ENCODE peak calls at places on chromosomes 5 and 9, in four cellular contexts. One of them, this sample, is unnamed.

GRCh38 chr5:157518963-157519362 is 56.6 kb downstream of the ADAM19 start:
- DNase-seq in sigmoid colon: no peak
- DNase-seq in ovary: no peak
- DNase-seq in HepG2: no peak
- DNase-seq in this sample: no peak

GRCh38 chr5:29252390-29252789 is 1941.1 kb upstream of the CDH6 start:
- DNase-seq in sigmoid colon: no peak
- DNase-seq in ovary: no peak
- DNase-seq in HepG2: peak; percentile 1
- DNase-seq in this sample: no peak

GRCh38 chr5:120683580-120683979 is 219.5 kb downstream of the PRR16 start:
- DNase-seq in sigmoid colon: no peak
- DNase-seq in ovary: no peak
- DNase-seq in HepG2: no peak
- DNase-seq in this sample: no peak

GRCh38 chr9:18493361-18494015 is 19.5 kb downstream of the ADAMTSL1 start:
- DNase-seq in sigmoid colon: no peak
- DNase-seq in ovary: no peak
- DNase-seq in HepG2: no peak
- DNase-seq in this sample: no peak

GRCh38 chr5:118968925-118969375 is 19.4 kb downstream of the DTWD2 start:
- DNase-seq in sigmoid colon: no peak
- DNase-seq in ovary: no peak
- DNase-seq in HepG2: peak; percentile 37
- DNase-seq in this sample: no peak

GRCh38 chr9:5551771-5552170 is 41.4 kb downstream of the PDCD1LG2 start:
- DNase-seq in sigmoid colon: no peak
- DNase-seq in ovary: no peak
- DNase-seq in HepG2: no peak
- DNase-seq in this sample: no peak

GRCh38 chr5:68348447-68349222 is 133.1 kb downstream of the PIK3R1 start:
- DNase-seq in sigmoid colon: no peak
- DNase-seq in ovary: no peak
- DNase-seq in HepG2: no peak
- DNase-seq in this sample: no peak

GRCh38 chr5:64074533-64074932 is 91.1 kb upstream of the RNF180 start:
- DNase-seq in sigmoid colon: no peak
- DNase-seq in ovary: no peak
- DNase-seq in HepG2: peak; percentile 21
- DNase-seq in this sample: no peak

GRCh38 chr5:115579216-115579615 is 23.1 kb downstream of the TICAM2 start:
- DNase-seq in sigmoid colon: no peak
- DNase-seq in ovary: no peak
- DNase-seq in HepG2: no peak
- DNase-seq in this sample: no peak

GRCh38 chr5:50969207-50970145 is 303.0 kb downstream of the PARP8 start:
- DNase-seq in sigmoid colon: peak; percentile 68
- DNase-seq in ovary: no peak
- DNase-seq in HepG2: no peak
- DNase-seq in this sample: no peak

GRCh38 chr9:130891699-130892502 is 4.7 kb downstream of the QRFP start:
- DNase-seq in sigmoid colon: no peak
- DNase-seq in ovary: no peak
- DNase-seq in HepG2: no peak
- DNase-seq in this sample: no peak

GRCh38 chr9:18623201-18623600 is 149.2 kb downstream of the ADAMTSL1 start:
- DNase-seq in sigmoid colon: no peak
- DNase-seq in ovary: no peak
- DNase-seq in HepG2: no peak
- DNase-seq in this sample: no peak

GRCh38 chr9:28464817-28465216 is 891.5 kb upstream of the C9orf72 start:
- DNase-seq in sigmoid colon: no peak
- DNase-seq in ovary: no peak
- DNase-seq in HepG2: no peak
- DNase-seq in this sample: no peak

GRCh38 chr9:83267741-83268140 is 204.8 kb upstream of the RASEF start:
- DNase-seq in sigmoid colon: no peak
- DNase-seq in ovary: no peak
- DNase-seq in HepG2: no peak
- DNase-seq in this sample: no peak

GRCh38 chr5:157855404-157855994 is 3.4 kb downstream of the CLINT1 start:
- DNase-seq in sigmoid colon: peak; percentile 67
- DNase-seq in ovary: peak; percentile 31
- DNase-seq in HepG2: peak; percentile 59
- DNase-seq in this sample: peak; percentile 63

GRCh38 chr9:120931278-120932085 is 4.9 kb upstream of the TRAF1 start:
- DNase-seq in sigmoid colon: no peak
- DNase-seq in ovary: peak; percentile 67
- DNase-seq in HepG2: no peak
- DNase-seq in this sample: no peak

GRCh38 chr5:59661939-59662615 is 231.4 kb downstream of the PDE4D start:
- DNase-seq in sigmoid colon: no peak
- DNase-seq in ovary: no peak
- DNase-seq in HepG2: peak; percentile 57
- DNase-seq in this sample: no peak

GRCh38 chr5:68354315-68354714 is 138.8 kb downstream of the PIK3R1 start:
- DNase-seq in sigmoid colon: no peak
- DNase-seq in ovary: no peak
- DNase-seq in HepG2: no peak
- DNase-seq in this sample: no peak

GRCh38 chr5:109944461-109944860 is 254.7 kb downstream of the MAN2A1 start:
- DNase-seq in sigmoid colon: no peak
- DNase-seq in ovary: no peak
- DNase-seq in HepG2: no peak
- DNase-seq in this sample: no peak

GRCh38 chr5:98173334-98173733 is 600.1 kb upstream of the RGMB start:
- DNase-seq in sigmoid colon: no peak
- DNase-seq in ovary: no peak
- DNase-seq in HepG2: no peak
- DNase-seq in this sample: no peak

GRCh38 chr9:89781838-89782237 is 177.0 kb downstream of the GADD45G start:
- DNase-seq in sigmoid colon: no peak
- DNase-seq in ovary: no peak
- DNase-seq in HepG2: no peak
- DNase-seq in this sample: no peak

GRCh38 chr5:179792612-179793469 is 945 bp upstream of the LTC4S start:
- DNase-seq in sigmoid colon: peak; percentile 71
- DNase-seq in ovary: peak; percentile 42
- DNase-seq in HepG2: no peak
- DNase-seq in this sample: no peak
- H3K36me3 ChIP-seq in sigmoid colon: peaks cover 8% of the 10 kb centered on the region
- H3K36me3 ChIP-seq in ovary: no peaks in the 10 kb centered on the region
- H3K36me3 ChIP-seq in HepG2: peaks cover under 1% of the 10 kb centered on the region
- H3K36me3 ChIP-seq in this sample: peaks cover 2% of the 10 kb centered on the region

DNA sequence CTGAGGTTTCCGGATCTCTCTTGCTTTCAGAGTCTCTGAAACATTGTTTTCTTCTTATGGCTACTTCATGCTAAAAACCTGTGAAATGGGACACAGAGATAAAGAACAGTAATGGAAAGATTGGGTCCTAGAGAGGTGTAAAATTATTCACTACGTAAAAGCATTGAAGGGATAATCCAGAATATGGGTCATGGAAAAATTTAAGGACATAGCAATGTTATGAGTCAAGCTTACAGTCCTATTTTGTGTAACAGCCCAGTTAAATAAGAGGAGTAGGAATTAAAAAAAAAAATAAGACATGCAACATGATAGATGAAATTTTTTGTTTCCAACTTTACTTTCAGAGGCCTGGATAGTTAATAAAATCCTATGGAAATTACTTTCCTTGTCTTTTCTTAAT is 61.9 kb upstream of the ELL2 start:
- DNase-seq in sigmoid colon: no peak
- DNase-seq in ovary: no peak
- DNase-seq in HepG2: no peak
- DNase-seq in this sample: no peak
- TF ChIP-seq EP300 in sigmoid colon: no peak
- TF ChIP-seq EP300 in ovary: no peak
- TF ChIP-seq EP300 in HepG2: no peak
- TF ChIP-seq EP300 in this sample: no peak

GRCh38 chr5:77928776-77929175 is 152.6 kb upstream of the TBCA start:
- DNase-seq in sigmoid colon: no peak
- DNase-seq in ovary: no peak
- DNase-seq in HepG2: no peak
- DNase-seq in this sample: no peak
- TF ChIP-seq POLR2A in sigmoid colon: no peak
- TF ChIP-seq POLR2A in ovary: no peak
- TF ChIP-seq POLR2A in HepG2: no peak
- TF ChIP-seq POLR2A in this sample: no peak

GRCh38 chr5:150523472-150524350 is 15.8 kb downstream of the NDST1 start:
- DNase-seq in sigmoid colon: no peak
- DNase-seq in ovary: no peak
- DNase-seq in HepG2: peak; percentile 73
- DNase-seq in this sample: peak; percentile 45
- H3K36me3 ChIP-seq in sigmoid colon: peaks cover 29% of the 10 kb centered on the region
- H3K36me3 ChIP-seq in ovary: no peaks in the 10 kb centered on the region
- H3K36me3 ChIP-seq in HepG2: peaks cover 57% of the 10 kb centered on the region
- H3K36me3 ChIP-seq in this sample: no peaks in the 10 kb centered on the region

GRCh38 chr5:172854451-172854871 is 20.4 kb downstream of the ERGIC1 start:
- DNase-seq in sigmoid colon: peak; percentile 88
- DNase-seq in ovary: peak; percentile 59
- DNase-seq in HepG2: no peak
- DNase-seq in this sample: peak; percentile 75
- TF ChIP-seq EP300 in sigmoid colon: no peak
- TF ChIP-seq EP300 in ovary: no peak
- TF ChIP-seq EP300 in HepG2: no peak
- TF ChIP-seq EP300 in this sample: no peak

GRCh38 chr9:70411141-70411929 is 3.1 kb downstream of the KLF9 start:
- DNase-seq in sigmoid colon: peak; percentile 90
- DNase-seq in ovary: peak; percentile 56
- DNase-seq in HepG2: peak; percentile 9
- DNase-seq in this sample: peak; percentile 64
- TF ChIP-seq POLR2A in sigmoid colon: peak; percentile 45
- TF ChIP-seq POLR2A in ovary: peak; percentile 49
- TF ChIP-seq POLR2A in HepG2: no peak
- TF ChIP-seq POLR2A in this sample: peak; percentile 35

DNA sequence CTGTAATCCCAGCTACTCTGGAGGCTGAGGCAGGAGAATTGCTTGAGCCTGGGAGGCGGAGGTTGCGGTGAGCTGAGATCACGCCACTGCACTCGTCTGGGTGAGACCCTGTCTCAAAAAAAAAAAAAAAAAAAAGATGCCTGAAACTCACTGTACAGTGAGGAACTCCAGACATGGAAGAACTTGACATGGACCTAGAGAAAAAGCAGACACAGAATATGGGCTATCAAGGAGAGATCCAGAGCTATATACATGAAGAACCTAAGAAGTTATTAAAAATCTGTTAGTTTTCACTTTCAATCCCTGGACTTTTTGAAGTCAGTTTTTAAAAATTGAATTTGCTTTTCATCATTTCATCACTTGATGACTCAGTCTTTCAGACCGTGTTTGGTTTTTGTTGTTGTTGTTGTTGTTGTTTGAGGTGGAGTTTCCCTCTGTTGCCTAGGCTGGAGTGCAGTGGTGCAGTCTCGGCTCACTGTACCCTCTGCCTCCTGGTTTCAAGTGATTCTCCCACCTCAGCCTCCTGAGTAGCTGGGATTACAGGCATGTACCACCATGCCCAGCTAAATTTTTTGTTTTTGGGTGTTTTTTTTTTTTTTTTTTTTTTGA is 20.3 kb downstream of the PAIP2 start:
- DNase-seq in sigmoid colon: no peak
- DNase-seq in ovary: no peak
- DNase-seq in HepG2: no peak
- DNase-seq in this sample: no peak
- H3K36me3 ChIP-seq in sigmoid colon: peaks cover 35% of the 10 kb centered on the region
- H3K36me3 ChIP-seq in ovary: no peaks in the 10 kb centered on the region
- H3K36me3 ChIP-seq in HepG2: peaks cover 42% of the 10 kb centered on the region
- H3K36me3 ChIP-seq in this sample: no peaks in the 10 kb centered on the region

GRCh38 chr5:6712582-6713273 is 504 bp upstream of the TENT4A start:
- DNase-seq in sigmoid colon: peak; percentile 98
- DNase-seq in ovary: peak; percentile 98
- DNase-seq in HepG2: peak; percentile 92
- DNase-seq in this sample: peak; percentile 98
- TF ChIP-seq EP300 in sigmoid colon: no peak
- TF ChIP-seq EP300 in ovary: no peak
- TF ChIP-seq EP300 in HepG2: peak; percentile 3
- TF ChIP-seq EP300 in this sample: no peak

GRCh38 chr9:107638922-107639321 is 149.4 kb upstream of the KLF4 start:
- DNase-seq in sigmoid colon: peak; percentile 91
- DNase-seq in ovary: peak; percentile 80
- DNase-seq in HepG2: no peak
- DNase-seq in this sample: peak; percentile 88
- TF ChIP-seq POLR2A in sigmoid colon: no peak
- TF ChIP-seq POLR2A in ovary: no peak
- TF ChIP-seq POLR2A in HepG2: no peak
- TF ChIP-seq POLR2A in this sample: peak; percentile 62

GRCh38 chr9:137095664-137096517 is 9.1 kb downstream of the MAN1B1 start:
- DNase-seq in sigmoid colon: no peak
- DNase-seq in ovary: no peak
- DNase-seq in HepG2: no peak
- DNase-seq in this sample: peak; percentile 64
- H3K36me3 ChIP-seq in sigmoid colon: peaks cover 83% of the 10 kb centered on the region
- H3K36me3 ChIP-seq in ovary: no peaks in the 10 kb centered on the region
- H3K36me3 ChIP-seq in HepG2: peaks cover 47% of the 10 kb centered on the region
- H3K36me3 ChIP-seq in this sample: no peaks in the 10 kb centered on the region